ENCODE peak calls at places on chromosomes 16 and 17, in eight cellular contexts. One of them, this sample, is unnamed.

GRCh38 chr16:11916524-11917285 is 949 bp upstream of the GSPT1 start:
- DNase-seq in dermis blood vessel endothelial cell: peak; percentile 57
- DNase-seq in epithelial cell of proximal tubule: peak; percentile 32
- DNase-seq in fibroblast of gingiva: peak; percentile 11
- DNase-seq in OCI-M1: no peak
- DNase-seq in iPS-NIHi11: no peak
- DNase-seq in kidney epithelial cell: no peak
- DNase-seq in NCI-H460: no peak
- DNase-seq in this sample: peak; percentile 25

GRCh38 chr17:81651692-81652091 is 4.7 kb downstream of the PDE6G start:
- DNase-seq in dermis blood vessel endothelial cell: no peak
- DNase-seq in epithelial cell of proximal tubule: no peak
- DNase-seq in fibroblast of gingiva: peak; percentile 85
- DNase-seq in OCI-M1: no peak
- DNase-seq in iPS-NIHi11: peak; percentile 35
- DNase-seq in kidney epithelial cell: peak; percentile 28
- DNase-seq in NCI-H460: no peak
- DNase-seq in this sample: peak; percentile 88

GRCh38 chr16:31243734-31244670 is 15.8 kb upstream of the ITGAM start:
- DNase-seq in dermis blood vessel endothelial cell: no peak
- DNase-seq in epithelial cell of proximal tubule: no peak
- DNase-seq in fibroblast of gingiva: no peak
- DNase-seq in OCI-M1: peak; percentile 95
- DNase-seq in iPS-NIHi11: no peak
- DNase-seq in kidney epithelial cell: no peak
- DNase-seq in NCI-H460: no peak
- DNase-seq in this sample: no peak

GRCh38 chr17:35747540-35748017 is 5.5 kb downstream of the GAS2L2 start:
- DNase-seq in dermis blood vessel endothelial cell: peak; percentile 92
- DNase-seq in epithelial cell of proximal tubule: no peak
- DNase-seq in fibroblast of gingiva: peak; percentile 65
- DNase-seq in OCI-M1: peak; percentile 84
- DNase-seq in iPS-NIHi11: peak; percentile 88
- DNase-seq in kidney epithelial cell: no peak
- DNase-seq in NCI-H460: peak; percentile 75
- DNase-seq in this sample: peak; percentile 90

GRCh38 chr17:44797809-44798208 is 32.3 kb downstream of the GJC1 start:
- DNase-seq in dermis blood vessel endothelial cell: no peak
- DNase-seq in epithelial cell of proximal tubule: no peak
- DNase-seq in fibroblast of gingiva: no peak
- DNase-seq in OCI-M1: no peak
- DNase-seq in iPS-NIHi11: no peak
- DNase-seq in kidney epithelial cell: no peak
- DNase-seq in NCI-H460: no peak
- DNase-seq in this sample: peak; percentile 36

GRCh38 chr16:67156146-67156844 is 3.4 kb downstream of the TRADD start:
- DNase-seq in dermis blood vessel endothelial cell: no peak
- DNase-seq in epithelial cell of proximal tubule: no peak
- DNase-seq in fibroblast of gingiva: no peak
- DNase-seq in OCI-M1: no peak
- DNase-seq in iPS-NIHi11: no peak
- DNase-seq in kidney epithelial cell: no peak
- DNase-seq in NCI-H460: no peak
- DNase-seq in this sample: no peak

GRCh38 chr17:4516740-4517139 is 18.1 kb downstream of the SPNS2 start:
- DNase-seq in dermis blood vessel endothelial cell: no peak
- DNase-seq in epithelial cell of proximal tubule: no peak
- DNase-seq in fibroblast of gingiva: no peak
- DNase-seq in OCI-M1: no peak
- DNase-seq in iPS-NIHi11: no peak
- DNase-seq in kidney epithelial cell: no peak
- DNase-seq in NCI-H460: no peak
- DNase-seq in this sample: no peak

GRCh38 chr17:73591278-73592078 is 52.8 kb downstream of the SDK2 start:
- DNase-seq in dermis blood vessel endothelial cell: no peak
- DNase-seq in epithelial cell of proximal tubule: no peak
- DNase-seq in fibroblast of gingiva: no peak
- DNase-seq in OCI-M1: no peak
- DNase-seq in iPS-NIHi11: no peak
- DNase-seq in kidney epithelial cell: no peak
- DNase-seq in NCI-H460: no peak
- DNase-seq in this sample: no peak

GRCh38 chr16:77723108-77723514 is 797 bp downstream of the NUDT7 start:
- DNase-seq in dermis blood vessel endothelial cell: peak; percentile 66
- DNase-seq in epithelial cell of proximal tubule: no peak
- DNase-seq in fibroblast of gingiva: peak; percentile 66
- DNase-seq in OCI-M1: peak; percentile 57
- DNase-seq in iPS-NIHi11: no peak
- DNase-seq in kidney epithelial cell: no peak
- DNase-seq in NCI-H460: no peak
- DNase-seq in this sample: peak; percentile 42

GRCh38 chr17:49456172-49456965 is 38.7 kb upstream of the NGFR start:
- DNase-seq in dermis blood vessel endothelial cell: no peak
- DNase-seq in epithelial cell of proximal tubule: no peak
- DNase-seq in fibroblast of gingiva: peak; percentile 34
- DNase-seq in OCI-M1: peak; percentile 62
- DNase-seq in iPS-NIHi11: no peak
- DNase-seq in kidney epithelial cell: peak; percentile 63
- DNase-seq in NCI-H460: no peak
- DNase-seq in this sample: peak; percentile 87

GRCh38 chr16:77860944-77861343 is 72.6 kb downstream of the VAT1L start:
- DNase-seq in dermis blood vessel endothelial cell: no peak
- DNase-seq in epithelial cell of proximal tubule: no peak
- DNase-seq in fibroblast of gingiva: no peak
- DNase-seq in OCI-M1: no peak
- DNase-seq in iPS-NIHi11: no peak
- DNase-seq in kidney epithelial cell: no peak
- DNase-seq in NCI-H460: no peak
- DNase-seq in this sample: no peak

GRCh38 chr16:68319185-68319908 is 8.5 kb downstream of the PRMT7 start:
- DNase-seq in dermis blood vessel endothelial cell: no peak
- DNase-seq in epithelial cell of proximal tubule: no peak
- DNase-seq in fibroblast of gingiva: no peak
- DNase-seq in OCI-M1: no peak
- DNase-seq in iPS-NIHi11: no peak
- DNase-seq in kidney epithelial cell: no peak
- DNase-seq in NCI-H460: no peak
- DNase-seq in this sample: no peak

GRCh38 chr16:27242868-27243590 is 25.5 kb downstream of the NSMCE1 start:
- DNase-seq in dermis blood vessel endothelial cell: peak; percentile 97
- DNase-seq in epithelial cell of proximal tubule: peak; percentile 74
- DNase-seq in fibroblast of gingiva: peak; percentile 88
- DNase-seq in OCI-M1: no peak
- DNase-seq in iPS-NIHi11: peak; percentile 64
- DNase-seq in kidney epithelial cell: peak; percentile 75
- DNase-seq in NCI-H460: peak; percentile 57
- DNase-seq in this sample: peak; percentile 88

GRCh38 chr16:12450381-12450780 is 353.3 kb downstream of the CPPED1 start:
- DNase-seq in dermis blood vessel endothelial cell: no peak
- DNase-seq in epithelial cell of proximal tubule: no peak
- DNase-seq in fibroblast of gingiva: no peak
- DNase-seq in OCI-M1: no peak
- DNase-seq in iPS-NIHi11: no peak
- DNase-seq in kidney epithelial cell: no peak
- DNase-seq in NCI-H460: no peak
- DNase-seq in this sample: no peak

GRCh38 chr16:24869033-24869432 is 23.3 kb downstream of the SLC5A11 start:
- DNase-seq in dermis blood vessel endothelial cell: no peak
- DNase-seq in epithelial cell of proximal tubule: no peak
- DNase-seq in fibroblast of gingiva: no peak
- DNase-seq in OCI-M1: no peak
- DNase-seq in iPS-NIHi11: no peak
- DNase-seq in kidney epithelial cell: no peak
- DNase-seq in NCI-H460: no peak
- DNase-seq in this sample: no peak

GRCh38 chr16:61812251-61812650 is 224.0 kb downstream of the CDH8 start:
- DNase-seq in dermis blood vessel endothelial cell: no peak
- DNase-seq in epithelial cell of proximal tubule: no peak
- DNase-seq in fibroblast of gingiva: no peak
- DNase-seq in OCI-M1: no peak
- DNase-seq in iPS-NIHi11: peak; percentile 11
- DNase-seq in kidney epithelial cell: no peak
- DNase-seq in NCI-H460: no peak
- DNase-seq in this sample: no peak

GRCh38 chr17:10121971-10122707 is 76.3 kb downstream of the GAS7 start:
- DNase-seq in dermis blood vessel endothelial cell: no peak
- DNase-seq in epithelial cell of proximal tubule: no peak
- DNase-seq in fibroblast of gingiva: no peak
- DNase-seq in OCI-M1: no peak
- DNase-seq in iPS-NIHi11: no peak
- DNase-seq in kidney epithelial cell: no peak
- DNase-seq in NCI-H460: no peak
- DNase-seq in this sample: no peak

GRCh38 chr16:89136931-89137330 is 34.6 kb upstream of the CDH15 start:
- DNase-seq in dermis blood vessel endothelial cell: no peak
- DNase-seq in epithelial cell of proximal tubule: no peak
- DNase-seq in fibroblast of gingiva: no peak
- DNase-seq in OCI-M1: no peak
- DNase-seq in iPS-NIHi11: no peak
- DNase-seq in kidney epithelial cell: no peak
- DNase-seq in NCI-H460: no peak
- DNase-seq in this sample: no peak

GRCh38 chr17:40450175-40450574 is 6.9 kb downstream of the IGFBP4 start:
- DNase-seq in dermis blood vessel endothelial cell: peak; percentile 80
- DNase-seq in epithelial cell of proximal tubule: no peak
- DNase-seq in fibroblast of gingiva: peak; percentile 61
- DNase-seq in OCI-M1: peak; percentile 72
- DNase-seq in iPS-NIHi11: peak; percentile 72
- DNase-seq in kidney epithelial cell: no peak
- DNase-seq in NCI-H460: peak; percentile 37
- DNase-seq in this sample: no peak

GRCh38 chr16:83706394-83706793 is 101.4 kb upstream of the HSBP1 start:
- DNase-seq in dermis blood vessel endothelial cell: no peak
- DNase-seq in epithelial cell of proximal tubule: peak; percentile 97
- DNase-seq in fibroblast of gingiva: no peak
- DNase-seq in OCI-M1: no peak
- DNase-seq in iPS-NIHi11: no peak
- DNase-seq in kidney epithelial cell: peak; percentile 93
- DNase-seq in NCI-H460: no peak
- DNase-seq in this sample: peak; percentile 31

GRCh38 chr16:68364601-68364998 is 53.8 kb downstream of the PRMT7 start:
- DNase-seq in dermis blood vessel endothelial cell: no peak
- DNase-seq in epithelial cell of proximal tubule: no peak
- DNase-seq in fibroblast of gingiva: no peak
- DNase-seq in OCI-M1: peak; percentile 22
- DNase-seq in iPS-NIHi11: peak; percentile 65
- DNase-seq in kidney epithelial cell: no peak
- DNase-seq in NCI-H460: no peak
- DNase-seq in this sample: no peak

GRCh38 chr16:85090166-85090565 is 22.1 kb downstream of the CIBAR2 start:
- DNase-seq in dermis blood vessel endothelial cell: no peak
- DNase-seq in epithelial cell of proximal tubule: no peak
- DNase-seq in fibroblast of gingiva: no peak
- DNase-seq in OCI-M1: no peak
- DNase-seq in iPS-NIHi11: no peak
- DNase-seq in kidney epithelial cell: no peak
- DNase-seq in NCI-H460: no peak
- DNase-seq in this sample: peak; percentile 65

GRCh38 chr16:86798247-86799041 is 220.1 kb downstream of the FOXL1 start:
- DNase-seq in dermis blood vessel endothelial cell: peak; percentile 65
- DNase-seq in epithelial cell of proximal tubule: no peak
- DNase-seq in fibroblast of gingiva: no peak
- DNase-seq in OCI-M1: no peak
- DNase-seq in iPS-NIHi11: no peak
- DNase-seq in kidney epithelial cell: peak; percentile 56
- DNase-seq in NCI-H460: no peak
- DNase-seq in this sample: peak; percentile 61

GRCh38 chr17:15456972-15457722 is 10.3 kb downstream of the CDRT4 start:
- DNase-seq in dermis blood vessel endothelial cell: peak; percentile 61
- DNase-seq in epithelial cell of proximal tubule: no peak
- DNase-seq in fibroblast of gingiva: peak; percentile 98
- DNase-seq in OCI-M1: no peak
- DNase-seq in iPS-NIHi11: no peak
- DNase-seq in kidney epithelial cell: no peak
- DNase-seq in NCI-H460: no peak
- DNase-seq in this sample: peak; percentile 97

GRCh38 chr16:27636453-27637200 is 86.7 kb downstream of the KATNIP start:
- DNase-seq in dermis blood vessel endothelial cell: no peak
- DNase-seq in epithelial cell of proximal tubule: no peak
- DNase-seq in fibroblast of gingiva: no peak
- DNase-seq in OCI-M1: no peak
- DNase-seq in iPS-NIHi11: peak; percentile 25
- DNase-seq in kidney epithelial cell: no peak
- DNase-seq in NCI-H460: no peak
- DNase-seq in this sample: no peak

GRCh38 chr17:1649844-1650409 is at the start of gene RILP:
- DNase-seq in dermis blood vessel endothelial cell: peak; percentile 67
- DNase-seq in epithelial cell of proximal tubule: no peak
- DNase-seq in fibroblast of gingiva: peak; percentile 55
- DNase-seq in OCI-M1: peak; percentile 94
- DNase-seq in iPS-NIHi11: peak; percentile 82
- DNase-seq in kidney epithelial cell: no peak
- DNase-seq in NCI-H460: peak; percentile 24
- DNase-seq in this sample: peak; percentile 46

GRCh38 chr17:796609-797008 is 14.5 kb downstream of the MRM3 start:
- DNase-seq in dermis blood vessel endothelial cell: no peak
- DNase-seq in epithelial cell of proximal tubule: no peak
- DNase-seq in fibroblast of gingiva: no peak
- DNase-seq in OCI-M1: no peak
- DNase-seq in iPS-NIHi11: no peak
- DNase-seq in kidney epithelial cell: no peak
- DNase-seq in NCI-H460: no peak
- DNase-seq in this sample: no peak

This sample was measured in astrocyte of the hippocampus.